ENCODE peak calls at places on chromosomes 4 and X, in four cellular contexts. L, Z, O and E are unnamed samples.

GRCh38 chr4:55312491-55313101 is 33.4 kb upstream of the SRD5A3 start:
- DNase-seq in L (no peak), Z (peak; percentile 9), O (no peak), E (no peak)

GRCh38 chr4:41120297-41121217 is 93.8 kb downstream of the APBB2 start:
- DNase-seq in L (no peak), Z (no peak), O (peak; percentile 54), E (peak; percentile 85)

GRCh38 chrX:45771114-45771513 is 570.4 kb upstream of the DIPK2B start:
- DNase-seq in L (no peak), Z (peak; percentile 21), O (no peak), E (peak; percentile 79)

GRCh38 chr4:17665852-17666251 is 51.4 kb downstream of the MED28 start:
- DNase-seq in L (no peak), Z (no peak), O (no peak), E (no peak)

GRCh38 chr4:44016582-44017421 is 431.8 kb downstream of the KCTD8 start:
- DNase-seq in L (no peak), Z (peak; percentile 1), O (no peak), E (no peak)

GRCh38 chrX:12563121-12563520 is 228.1 kb upstream of the PRPS2 start:
- DNase-seq in L (no peak), Z (no peak), O (no peak), E (no peak)

GRCh38 chrX:107025538-107025937 is 25.5 kb upstream of the MORC4 start:
- DNase-seq in L (peak; percentile 12), Z (no peak), O (no peak), E (no peak)

GRCh38 chrX:10022580-10023245 is 55.6 kb downstream of the CLDN34 start:
- DNase-seq in L (no peak), Z (no peak), O (no peak), E (no peak)

GRCh38 chr4:110164251-110164650 is 34.2 kb downstream of the ELOVL6 start:
- DNase-seq in L (no peak), Z (no peak), O (no peak), E (no peak)

DNA sequence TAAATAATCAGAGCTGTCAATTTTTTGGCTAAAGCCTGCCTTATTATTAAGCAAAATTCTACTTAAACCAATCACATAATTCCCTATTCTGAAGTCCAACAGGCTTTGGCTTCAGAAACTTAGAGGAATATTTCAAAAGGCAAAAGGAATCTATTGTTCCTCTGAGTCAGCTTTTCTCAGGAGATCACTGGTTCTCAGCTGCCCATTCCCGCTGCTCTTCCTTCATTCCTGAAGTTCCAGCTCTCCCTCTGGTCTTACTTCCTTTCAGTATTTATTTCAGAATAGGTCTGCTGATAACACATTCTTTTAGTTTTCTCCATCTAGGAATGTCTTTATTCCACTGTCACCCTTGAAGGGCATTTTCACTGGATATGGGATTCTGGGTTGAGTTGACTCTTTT is 133.7 kb downstream of the SOWAHB start:
- DNase-seq in L (peak; percentile 20), Z (no peak), O (no peak), E (no peak)
- H3K4me3 ChIP-seq in L (no peak overlapping the region), Z (no peak overlapping the region), O (no peak overlapping the region), E (no peak overlapping the region)

GRCh38 chr4:185831125-185831815 is 19.3 kb upstream of the SORBS2 start:
- DNase-seq in L (no peak), Z (no peak), O (no peak), E (no peak)
- H3K36me3 ChIP-seq in L (no peaks in the 10 kb centered on the region), Z (no peaks in the 10 kb centered on the region), O (no peaks in the 10 kb centered on the region), E (no peaks in the 10 kb centered on the region)

DNA sequence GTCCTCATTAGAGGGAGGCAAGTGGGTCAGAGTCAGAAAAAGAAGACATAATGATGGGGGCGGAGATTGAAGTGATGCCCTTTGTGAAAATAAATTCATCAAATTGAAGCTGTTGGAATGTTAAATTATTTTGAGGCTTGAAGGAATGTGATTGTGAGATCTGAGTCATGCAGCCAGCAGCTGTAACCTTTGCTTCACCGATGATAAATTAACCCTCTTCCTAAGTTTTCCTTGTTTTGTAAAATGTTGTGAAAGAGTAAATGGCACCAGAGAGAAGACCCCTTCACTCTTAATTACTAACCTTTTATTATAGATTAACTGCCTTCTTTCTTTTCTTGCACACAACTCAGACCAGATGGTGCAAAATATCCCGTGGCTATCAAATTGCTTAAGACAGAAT is 47.7 kb upstream of the FAM9A start:
- DNase-seq in L (no peak), Z (no peak), O (no peak), E (no peak)
- H3K4me1 ChIP-seq in L (no peaks in the 10 kb centered on the region), Z (peaks cover 58% of the 10 kb centered on the region), O (no peaks in the 10 kb centered on the region), E (no peaks in the 10 kb centered on the region)

DNA sequence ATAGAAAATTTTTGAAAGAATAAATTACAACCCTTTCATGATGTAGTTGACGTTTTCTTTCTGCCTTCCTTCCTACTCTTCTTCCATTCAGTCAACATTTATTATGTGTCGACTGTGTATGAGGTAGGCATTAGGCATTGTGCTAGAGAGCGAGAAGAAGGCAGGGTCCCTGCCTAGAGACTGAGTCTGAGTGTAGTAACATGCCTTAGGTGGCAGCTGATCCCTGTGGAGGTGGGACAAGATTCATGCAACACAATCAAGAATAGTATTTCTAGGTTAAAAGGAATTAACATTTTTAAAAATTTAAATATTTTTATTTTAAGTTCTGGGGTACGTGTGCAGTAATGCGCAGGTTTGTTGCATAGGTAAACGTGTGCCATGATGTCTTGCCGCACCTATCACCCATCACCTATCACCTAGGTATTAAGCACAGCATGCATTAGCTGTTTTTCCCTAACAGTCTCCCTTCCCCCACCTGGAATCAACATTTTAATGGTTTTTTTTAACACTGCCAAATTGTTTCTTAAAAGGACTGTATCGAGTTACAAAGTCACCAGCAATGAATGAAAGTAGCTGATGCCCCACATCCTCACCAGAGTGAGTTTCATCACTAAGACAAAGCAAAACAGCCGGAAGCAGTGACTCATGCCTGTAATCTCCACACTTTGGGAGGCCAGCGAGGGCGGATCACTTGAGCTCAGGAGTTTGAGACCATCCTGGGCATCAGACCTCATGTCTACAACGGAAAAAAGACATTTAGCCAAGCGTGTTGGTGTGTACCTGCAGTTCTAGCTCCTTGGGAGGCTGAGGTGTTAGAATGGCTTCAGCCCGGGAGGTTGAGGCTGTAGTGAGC is 84.0 kb downstream of the WWC2 start:
- DNase-seq in L (peak; percentile 67), Z (peak; percentile 73), O (no peak), E (no peak)
- H3K4me3 ChIP-seq in L (no peak overlapping the region), Z (no peak overlapping the region), O (no peak overlapping the region), E (no peak overlapping the region)

GRCh38 chr4:900073-900472 is 32.0 kb downstream of the GAK start:
- DNase-seq in L (no peak), Z (no peak), O (no peak), E (no peak)
- H3K36me3 ChIP-seq in L (peaks cover 17% of the 10 kb centered on the region), Z (no peaks in the 10 kb centered on the region), O (no peaks in the 10 kb centered on the region), E (peaks cover 40% of the 10 kb centered on the region)